ENCODE peak calls at places on chromosome 1, in five cellular contexts. M is IMR-90, G is lower lobe of right lung, V is small intestine, T is A549. Z is an unnamed sample.

GRCh38 chr1:85245456-85245855 is 14.0 kb downstream of the C1orf52 start:
- DNase-seq in M (no peak), G (no peak), V (no peak), T (no peak), Z (no peak)

GRCh38 chr1:36342426-36343185 is 19.2 kb upstream of the EVA1B start:
- DNase-seq in M (peak; percentile 67), G (peak; percentile 70), V (peak; percentile 36), T (peak; percentile 44), Z (peak; percentile 86)

GRCh38 chr1:52665173-52666020 is 32.4 kb downstream of the SHISAL2A start:
- DNase-seq in M (no peak), G (no peak), V (no peak), T (no peak), Z (no peak)

GRCh38 chr1:222339371-222339947 is 208.4 kb downstream of the HHIPL2 start:
- DNase-seq in M (peak; percentile 41), G (no peak), V (no peak), T (no peak), Z (no peak)

GRCh38 chr1:169146536-169147214 is 40.2 kb downstream of the ATP1B1 start:
- DNase-seq in M (no peak), G (no peak), V (peak; percentile 75), T (peak; percentile 15), Z (no peak)

GRCh38 chr1:164588388-164589341 is 29.7 kb downstream of the PBX1 start:
- DNase-seq in M (peak; percentile 77), G (peak; percentile 67), V (no peak), T (no peak), Z (peak; percentile 70)

GRCh38 chr1:47208374-47208850 is 18.6 kb upstream of the PDZK1IP1 start:
- DNase-seq in M (no peak), G (no peak), V (no peak), T (no peak), Z (no peak)

GRCh38 chr1:21634481-21635137 is 34.5 kb downstream of the RAP1GAP start:
- DNase-seq in M (no peak), G (peak; percentile 65), V (peak; percentile 62), T (no peak), Z (no peak)

GRCh38 chr1:24382165-24382577 is 31.4 kb downstream of the STPG1 start:
- DNase-seq in M (no peak), G (no peak), V (no peak), T (no peak), Z (peak; percentile 12)

GRCh38 chr1:4528590-4528989 is 125.8 kb upstream of the AJAP1 start:
- DNase-seq in M (no peak), G (no peak), V (no peak), T (no peak), Z (no peak)

GRCh38 chr1:39507230-39507928 is 15.9 kb downstream of the BMP8A start:
- DNase-seq in M (no peak), G (no peak), V (no peak), T (no peak), Z (no peak)

GRCh38 chr1:201603613-201604232 is 64.8 kb downstream of the NAV1 start:
- DNase-seq in M (peak; percentile 82), G (no peak), V (peak; percentile 25), T (no peak), Z (peak; percentile 71)

GRCh38 chr1:87968259-87968955 is 639.7 kb downstream of the LMO4 start:
- DNase-seq in M (peak; percentile 69), G (no peak), V (no peak), T (no peak), Z (peak; percentile 82)

GRCh38 chr1:14913475-14914155 is 239.9 kb upstream of the TMEM51 start:
- DNase-seq in M (no peak), G (no peak), V (no peak), T (no peak), Z (no peak)

GRCh38 chr1:234709473-234710279 is 99.7 kb upstream of the IRF2BP2 start:
- DNase-seq in M (no peak), G (peak; percentile 90), V (peak; percentile 48), T (no peak), Z (peak; percentile 25)

GRCh38 chr1:23772049-23772853 is 6.0 kb upstream of the PITHD1 start:
- DNase-seq in M (peak; percentile 76), G (peak; percentile 92), V (peak; percentile 83), T (peak; percentile 38), Z (peak; percentile 57)

GRCh38 chr1:230170153-230170547 is 103.1 kb downstream of the GALNT2 start:
- DNase-seq in M (no peak), G (no peak), V (no peak), T (no peak), Z (no peak)
- H3K27ac ChIP-seq in M (no peak overlapping the region), G (no peak overlapping the region), V (peak overlapping the region; percentile 35), T (peak overlapping the region; percentile 8), Z (no peak overlapping the region)

DNA sequence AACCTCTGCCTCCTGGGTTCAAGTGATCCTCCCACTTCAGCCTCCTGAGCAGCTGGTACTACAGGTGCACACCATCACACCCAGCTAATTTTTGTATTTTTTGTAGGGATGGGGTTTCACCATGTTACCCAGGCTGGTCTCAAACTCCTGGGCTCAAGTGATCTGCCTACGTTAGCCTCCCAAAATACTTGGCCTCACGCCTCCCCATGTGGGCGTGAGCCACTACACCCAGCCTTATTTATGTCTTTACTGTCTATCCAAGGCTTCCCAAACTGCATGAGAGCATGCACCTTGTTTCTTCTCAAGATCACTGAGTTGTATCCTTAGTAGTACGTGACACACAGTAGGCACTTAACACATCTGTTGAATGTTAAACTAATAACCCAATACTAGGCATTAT is 14.3 kb downstream of the WASF2 start:
- DNase-seq in M (no peak), G (no peak), V (no peak), T (no peak), Z (no peak)
- H3K4me1 ChIP-seq in M (peaks cover 4% of the 10 kb centered on the region), G (peaks cover 61% of the 10 kb centered on the region), V (peaks cover 12% of the 10 kb centered on the region), T (peaks cover 4% of the 10 kb centered on the region), Z (no peaks in the 10 kb centered on the region)

GRCh38 chr1:185789846-185790735 is 55.9 kb downstream of the HMCN1 start:
- DNase-seq in M (peak; percentile 26), G (no peak), V (no peak), T (no peak), Z (no peak)

GRCh38 chr1:185787238-185787637 is 53.0 kb downstream of the HMCN1 start:
- DNase-seq in M (no peak), G (no peak), V (peak; percentile 60), T (no peak), Z (no peak)

GRCh38 chr1:185786524-185786923 is 52.3 kb downstream of the HMCN1 start:
- DNase-seq in M (peak; percentile 38), G (no peak), V (no peak), T (no peak), Z (no peak)

GRCh38 chr1:185788386-185788785 is 54.2 kb downstream of the HMCN1 start:
- DNase-seq in M (no peak), G (no peak), V (no peak), T (no peak), Z (no peak)

GRCh38 chr1:185785586-185785985 is 51.4 kb downstream of the HMCN1 start:
- DNase-seq in M (no peak), G (no peak), V (no peak), T (no peak), Z (no peak)
- H3K27ac ChIP-seq in M (no peak overlapping the region), G (no peak overlapping the region), V (no peak overlapping the region), T (no peak overlapping the region), Z (no peak overlapping the region)

DNA sequence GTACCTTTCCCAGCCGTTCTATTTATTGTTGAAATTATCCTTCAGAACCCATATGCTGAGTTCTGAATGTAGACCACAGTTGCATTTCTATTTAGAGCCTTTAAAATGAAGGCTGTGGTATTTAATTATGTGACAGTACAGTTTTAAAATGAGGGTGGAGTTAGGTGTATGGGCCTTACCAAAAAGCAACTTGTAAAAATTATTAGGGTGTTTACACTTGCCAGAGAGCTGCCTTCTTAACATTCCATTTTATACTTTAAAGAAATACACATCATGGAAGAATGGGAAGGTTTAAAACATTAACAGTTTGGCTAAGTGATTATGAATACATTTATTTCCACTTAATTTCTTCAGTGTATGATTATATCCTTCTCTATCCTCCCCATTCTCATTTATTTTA is 75.7 kb downstream of the RASAL2 start:
- DNase-seq in M (no peak), G (no peak), V (no peak), T (no peak), Z (no peak)
- H3K4me1 ChIP-seq in M (no peaks in the 10 kb centered on the region), G (peaks cover 18% of the 10 kb centered on the region), V (no peaks in the 10 kb centered on the region), T (peaks cover 17% of the 10 kb centered on the region), Z (peaks cover 26% of the 10 kb centered on the region)

GRCh38 chr1:12475158-12475934 is 142.7 kb downstream of the DHRS3 start:
- DNase-seq in M (no peak), G (no peak), V (peak; percentile 64), T (no peak), Z (no peak)
- H3K27ac ChIP-seq in M (no peak overlapping the region), G (peak overlapping the region; percentile 51), V (peak overlapping the region; percentile 71), T (peak overlapping the region; percentile 92), Z (no peak overlapping the region)

DNA sequence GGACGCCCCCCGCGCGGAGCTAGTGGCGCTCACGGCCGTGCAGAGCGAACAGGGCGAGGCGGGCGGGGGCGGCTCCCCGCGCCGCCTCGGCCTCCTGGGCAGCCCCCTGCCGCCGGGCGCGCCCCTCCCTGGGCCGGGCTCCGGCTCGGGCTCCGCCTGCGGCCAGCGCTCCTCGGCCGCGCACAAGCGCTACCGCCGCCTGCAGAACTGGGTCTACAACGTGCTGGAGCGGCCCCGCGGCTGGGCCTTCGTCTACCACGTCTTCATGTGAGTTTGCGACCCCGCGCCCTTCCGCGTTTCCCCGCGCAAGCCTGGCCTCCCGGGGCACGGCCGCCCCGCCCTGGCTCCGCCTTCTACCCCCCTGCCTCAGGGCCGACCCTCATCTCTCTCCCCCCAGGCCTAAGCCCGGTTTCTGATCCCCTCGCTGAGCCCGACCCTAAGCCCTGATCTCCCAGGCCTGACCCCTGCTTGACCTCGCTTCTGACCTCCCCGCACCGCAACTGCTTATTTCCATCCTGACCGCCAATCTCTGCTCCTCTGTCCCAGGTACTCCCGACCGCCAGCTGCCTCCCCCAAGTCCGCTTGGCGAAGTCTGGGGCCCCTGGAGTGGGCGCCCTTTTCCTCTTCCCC is 669 bp downstream of the KCNQ4 start:
- DNase-seq in M (no peak), G (no peak), V (no peak), T (no peak), Z (no peak)
- H3K4me1 ChIP-seq in M (no peaks in the 10 kb centered on the region), G (peaks cover 18% of the 10 kb centered on the region), V (peaks cover 3% of the 10 kb centered on the region), T (no peaks in the 10 kb centered on the region), Z (peaks cover 10% of the 10 kb centered on the region)

GRCh38 chr1:83769072-83769471 is 229.9 kb downstream of the TTLL7 start:
- DNase-seq in M (no peak), G (no peak), V (no peak), T (no peak), Z (no peak)
- H3K27ac ChIP-seq in M (no peak overlapping the region), G (no peak overlapping the region), V (no peak overlapping the region), T (no peak overlapping the region), Z (no peak overlapping the region)

DNA sequence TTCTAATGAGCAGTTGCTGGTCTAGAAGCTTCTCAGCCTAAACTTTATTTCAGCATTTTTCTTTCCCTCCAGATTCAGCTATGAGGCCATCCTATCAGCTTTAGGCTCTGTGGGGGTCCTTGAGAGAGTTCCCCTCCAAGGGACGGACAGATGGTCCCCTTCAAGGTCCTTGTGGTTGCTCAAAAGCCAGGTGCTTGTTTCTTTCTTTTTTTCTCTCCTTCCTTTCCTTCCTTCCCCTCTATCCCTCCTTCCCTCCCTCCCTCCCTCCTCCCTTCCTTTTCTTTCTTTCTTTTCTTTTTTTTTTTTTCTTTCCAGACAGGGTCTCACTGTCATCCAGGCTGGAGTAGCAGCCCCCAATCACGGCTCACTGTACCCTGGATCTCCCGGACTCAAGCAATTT is 1.2 kb upstream of the IL6R start:
- DNase-seq in M (no peak), G (no peak), V (no peak), T (no peak), Z (no peak)
- H3K4me1 ChIP-seq in M (peaks cover 21% of the 10 kb centered on the region), G (peaks cover 36% of the 10 kb centered on the region), V (peaks cover 8% of the 10 kb centered on the region), T (peaks cover 31% of the 10 kb centered on the region), Z (peaks cover 38% of the 10 kb centered on the region)